ENCODE peak calls at places on chromosomes 16 and 17, in ten cellular contexts. One of them, this sample, is unnamed.

GRCh38 chr17:2240541-2240940 is 63.0 kb downstream of the SMG6 start:
- DNase-seq in A172: no peak
- DNase-seq in frontal cortex: no peak
- DNase-seq in stimulated activated CD4-positive, alpha-beta T cell treated with anti-CD3 and anti-CD28 coated beads, Interleukin-1b, Interleukin-23, amount 100 ng/mL, for 24 hours: no peak
- DNase-seq in neural crest cell: no peak
- DNase-seq in T47D: no peak
- DNase-seq in NB4: no peak
- DNase-seq in NCI-H1105: no peak
- DNase-seq in heart right ventricle: no peak
- DNase-seq in activated effector memory CD4-positive, alpha-beta T cell treated with Interleukin-2 at 50 U/mL for 16 hours: no peak
- DNase-seq in this sample: no peak

GRCh38 chr17:77736721-77737120 is 221.8 kb upstream of the TNRC6C start:
- DNase-seq in NB4: no peak
- DNase-seq in frontal cortex: no peak
- DNase-seq in NCI-H1105: no peak
- DNase-seq in heart right ventricle: peak
- DNase-seq in activated effector memory CD4-positive, alpha-beta T cell treated with Interleukin-2 at 50 U/mL for 16 hours: no peak
- DNase-seq in stimulated activated CD4-positive, alpha-beta T cell treated with anti-CD3 and anti-CD28 coated beads, Interleukin-1b, Interleukin-23, amount 100 ng/mL, for 24 hours: no peak
- DNase-seq in T47D: no peak
- DNase-seq in neural crest cell: no peak
- DNase-seq in A172: no peak
- DNase-seq in this sample: no peak

GRCh38 chr17:13031718-13032350 is 14.0 kb upstream of the ELAC2 start:
- DNase-seq in frontal cortex: peak
- DNase-seq in stimulated activated CD4-positive, alpha-beta T cell treated with anti-CD3 and anti-CD28 coated beads, Interleukin-1b, Interleukin-23, amount 100 ng/mL, for 24 hours: peak
- DNase-seq in NB4: peak
- DNase-seq in heart right ventricle: peak
- DNase-seq in T47D: no peak
- DNase-seq in neural crest cell: peak
- DNase-seq in NCI-H1105: peak
- DNase-seq in activated effector memory CD4-positive, alpha-beta T cell treated with Interleukin-2 at 50 U/mL for 16 hours: peak
- DNase-seq in A172: peak
- DNase-seq in this sample: peak

GRCh38 chr16:66717112-66717675 is 20.7 kb upstream of the CMTM4 start:
- DNase-seq in stimulated activated CD4-positive, alpha-beta T cell treated with anti-CD3 and anti-CD28 coated beads, Interleukin-1b, Interleukin-23, amount 100 ng/mL, for 24 hours: no peak
- DNase-seq in frontal cortex: peak
- DNase-seq in NB4: peak
- DNase-seq in A172: peak
- DNase-seq in heart right ventricle: peak
- DNase-seq in neural crest cell: peak
- DNase-seq in T47D: no peak
- DNase-seq in NCI-H1105: no peak
- DNase-seq in activated effector memory CD4-positive, alpha-beta T cell treated with Interleukin-2 at 50 U/mL for 16 hours: no peak
- DNase-seq in this sample: no peak

GRCh38 chr16:74477226-74477625 is 55.9 kb upstream of the CLEC18B start:
- DNase-seq in neural crest cell: no peak
- DNase-seq in stimulated activated CD4-positive, alpha-beta T cell treated with anti-CD3 and anti-CD28 coated beads, Interleukin-1b, Interleukin-23, amount 100 ng/mL, for 24 hours: no peak
- DNase-seq in NB4: no peak
- DNase-seq in frontal cortex: no peak
- DNase-seq in NCI-H1105: no peak
- DNase-seq in T47D: no peak
- DNase-seq in A172: no peak
- DNase-seq in activated effector memory CD4-positive, alpha-beta T cell treated with Interleukin-2 at 50 U/mL for 16 hours: no peak
- DNase-seq in heart right ventricle: no peak
- DNase-seq in this sample: no peak

GRCh38 chr17:48612854-48613691 is 2.0 kb downstream of the HOXB8 start:
- DNase-seq in NCI-H1105: no peak
- DNase-seq in neural crest cell: no peak
- DNase-seq in NB4: peak
- DNase-seq in stimulated activated CD4-positive, alpha-beta T cell treated with anti-CD3 and anti-CD28 coated beads, Interleukin-1b, Interleukin-23, amount 100 ng/mL, for 24 hours: no peak
- DNase-seq in T47D: no peak
- DNase-seq in frontal cortex: no peak
- DNase-seq in heart right ventricle: no peak
- DNase-seq in A172: peak
- DNase-seq in activated effector memory CD4-positive, alpha-beta T cell treated with Interleukin-2 at 50 U/mL for 16 hours: no peak
- DNase-seq in this sample: no peak

GRCh38 chr16:320206-320605 is 32.3 kb downstream of the AXIN1 start:
- DNase-seq in A172: no peak
- DNase-seq in activated effector memory CD4-positive, alpha-beta T cell treated with Interleukin-2 at 50 U/mL for 16 hours: no peak
- DNase-seq in NCI-H1105: no peak
- DNase-seq in neural crest cell: no peak
- DNase-seq in T47D: no peak
- DNase-seq in heart right ventricle: no peak
- DNase-seq in frontal cortex: no peak
- DNase-seq in NB4: no peak
- DNase-seq in stimulated activated CD4-positive, alpha-beta T cell treated with anti-CD3 and anti-CD28 coated beads, Interleukin-1b, Interleukin-23, amount 100 ng/mL, for 24 hours: no peak
- DNase-seq in this sample: no peak

GRCh38 chr16:521381-522210 is 5.9 kb upstream of the CAPN15 start:
- DNase-seq in frontal cortex: no peak
- DNase-seq in stimulated activated CD4-positive, alpha-beta T cell treated with anti-CD3 and anti-CD28 coated beads, Interleukin-1b, Interleukin-23, amount 100 ng/mL, for 24 hours: no peak
- DNase-seq in T47D: no peak
- DNase-seq in heart right ventricle: no peak
- DNase-seq in NCI-H1105: no peak
- DNase-seq in A172: no peak
- DNase-seq in NB4: no peak
- DNase-seq in neural crest cell: no peak
- DNase-seq in activated effector memory CD4-positive, alpha-beta T cell treated with Interleukin-2 at 50 U/mL for 16 hours: no peak
- DNase-seq in this sample: no peak

GRCh38 chr17:57819273-57819672 is 30.6 kb downstream of the MRPS23 start:
- DNase-seq in T47D: no peak
- DNase-seq in neural crest cell: no peak
- DNase-seq in NCI-H1105: no peak
- DNase-seq in heart right ventricle: no peak
- DNase-seq in NB4: no peak
- DNase-seq in stimulated activated CD4-positive, alpha-beta T cell treated with anti-CD3 and anti-CD28 coated beads, Interleukin-1b, Interleukin-23, amount 100 ng/mL, for 24 hours: no peak
- DNase-seq in activated effector memory CD4-positive, alpha-beta T cell treated with Interleukin-2 at 50 U/mL for 16 hours: no peak
- DNase-seq in frontal cortex: no peak
- DNase-seq in A172: no peak
- DNase-seq in this sample: no peak

GRCh38 chr16:50802000-50802399 is 60.1 kb downstream of the CYLD start:
- DNase-seq in activated effector memory CD4-positive, alpha-beta T cell treated with Interleukin-2 at 50 U/mL for 16 hours: no peak
- DNase-seq in NCI-H1105: no peak
- DNase-seq in frontal cortex: no peak
- DNase-seq in heart right ventricle: no peak
- DNase-seq in NB4: no peak
- DNase-seq in A172: no peak
- DNase-seq in T47D: no peak
- DNase-seq in stimulated activated CD4-positive, alpha-beta T cell treated with anti-CD3 and anti-CD28 coated beads, Interleukin-1b, Interleukin-23, amount 100 ng/mL, for 24 hours: no peak
- DNase-seq in neural crest cell: no peak
- DNase-seq in this sample: no peak

GRCh38 chr17:71392715-71393567 is 727.9 kb upstream of the SOX9 start:
- DNase-seq in activated effector memory CD4-positive, alpha-beta T cell treated with Interleukin-2 at 50 U/mL for 16 hours: no peak
- DNase-seq in stimulated activated CD4-positive, alpha-beta T cell treated with anti-CD3 and anti-CD28 coated beads, Interleukin-1b, Interleukin-23, amount 100 ng/mL, for 24 hours: no peak
- DNase-seq in frontal cortex: no peak
- DNase-seq in neural crest cell: no peak
- DNase-seq in NCI-H1105: no peak
- DNase-seq in NB4: no peak
- DNase-seq in T47D: no peak
- DNase-seq in heart right ventricle: no peak
- DNase-seq in A172: no peak
- DNase-seq in this sample: no peak

GRCh38 chr17:17978481-17979424 is 6.1 kb downstream of the DRC3 start:
- DNase-seq in T47D: no peak
- DNase-seq in neural crest cell: no peak
- DNase-seq in NCI-H1105: no peak
- DNase-seq in frontal cortex: no peak
- DNase-seq in NB4: peak
- DNase-seq in A172: no peak
- DNase-seq in stimulated activated CD4-positive, alpha-beta T cell treated with anti-CD3 and anti-CD28 coated beads, Interleukin-1b, Interleukin-23, amount 100 ng/mL, for 24 hours: no peak
- DNase-seq in activated effector memory CD4-positive, alpha-beta T cell treated with Interleukin-2 at 50 U/mL for 16 hours: no peak
- DNase-seq in heart right ventricle: no peak
- DNase-seq in this sample: no peak

GRCh38 chr16:79363035-79363434 is 237.5 kb downstream of the MAF start:
- DNase-seq in NB4: no peak
- DNase-seq in frontal cortex: no peak
- DNase-seq in NCI-H1105: no peak
- DNase-seq in A172: no peak
- DNase-seq in heart right ventricle: no peak
- DNase-seq in T47D: no peak
- DNase-seq in activated effector memory CD4-positive, alpha-beta T cell treated with Interleukin-2 at 50 U/mL for 16 hours: no peak
- DNase-seq in neural crest cell: no peak
- DNase-seq in stimulated activated CD4-positive, alpha-beta T cell treated with anti-CD3 and anti-CD28 coated beads, Interleukin-1b, Interleukin-23, amount 100 ng/mL, for 24 hours: no peak
- DNase-seq in this sample: no peak

GRCh38 chr17:9204623-9205329 is 183.5 kb downstream of the NTN1 start:
- DNase-seq in T47D: no peak
- DNase-seq in A172: no peak
- DNase-seq in heart right ventricle: no peak
- DNase-seq in neural crest cell: no peak
- DNase-seq in stimulated activated CD4-positive, alpha-beta T cell treated with anti-CD3 and anti-CD28 coated beads, Interleukin-1b, Interleukin-23, amount 100 ng/mL, for 24 hours: no peak
- DNase-seq in frontal cortex: no peak
- DNase-seq in NCI-H1105: no peak
- DNase-seq in NB4: no peak
- DNase-seq in activated effector memory CD4-positive, alpha-beta T cell treated with Interleukin-2 at 50 U/mL for 16 hours: no peak
- DNase-seq in this sample: no peak

GRCh38 chr16:10999313-10999712 is 54.9 kb downstream of the CLEC16A start:
- DNase-seq in activated effector memory CD4-positive, alpha-beta T cell treated with Interleukin-2 at 50 U/mL for 16 hours: no peak
- DNase-seq in NB4: no peak
- DNase-seq in NCI-H1105: no peak
- DNase-seq in T47D: no peak
- DNase-seq in stimulated activated CD4-positive, alpha-beta T cell treated with anti-CD3 and anti-CD28 coated beads, Interleukin-1b, Interleukin-23, amount 100 ng/mL, for 24 hours: no peak
- DNase-seq in heart right ventricle: no peak
- DNase-seq in neural crest cell: no peak
- DNase-seq in A172: no peak
- DNase-seq in frontal cortex: no peak
- DNase-seq in this sample: no peak

GRCh38 chr17:74157366-74157765 is 46.1 kb upstream of the RPL38 start:
- DNase-seq in neural crest cell: no peak
- DNase-seq in heart right ventricle: no peak
- DNase-seq in NCI-H1105: no peak
- DNase-seq in activated effector memory CD4-positive, alpha-beta T cell treated with Interleukin-2 at 50 U/mL for 16 hours: no peak
- DNase-seq in frontal cortex: no peak
- DNase-seq in A172: no peak
- DNase-seq in T47D: no peak
- DNase-seq in stimulated activated CD4-positive, alpha-beta T cell treated with anti-CD3 and anti-CD28 coated beads, Interleukin-1b, Interleukin-23, amount 100 ng/mL, for 24 hours: no peak
- DNase-seq in NB4: no peak
- DNase-seq in this sample: no peak

GRCh38 chr17:79647456-79647915 is 36.6 kb upstream of the RBFOX3 start:
- DNase-seq in A172: no peak
- DNase-seq in heart right ventricle: no peak
- DNase-seq in neural crest cell: no peak
- DNase-seq in T47D: no peak
- DNase-seq in activated effector memory CD4-positive, alpha-beta T cell treated with Interleukin-2 at 50 U/mL for 16 hours: no peak
- DNase-seq in frontal cortex: no peak
- DNase-seq in NB4: no peak
- DNase-seq in NCI-H1105: no peak
- DNase-seq in stimulated activated CD4-positive, alpha-beta T cell treated with anti-CD3 and anti-CD28 coated beads, Interleukin-1b, Interleukin-23, amount 100 ng/mL, for 24 hours: no peak
- DNase-seq in this sample: no peak

GRCh38 chr17:50289268-50289667 is 15.0 kb downstream of the TMEM92 start:
- DNase-seq in frontal cortex: no peak
- DNase-seq in heart right ventricle: no peak
- DNase-seq in A172: no peak
- DNase-seq in NCI-H1105: no peak
- DNase-seq in neural crest cell: no peak
- DNase-seq in stimulated activated CD4-positive, alpha-beta T cell treated with anti-CD3 and anti-CD28 coated beads, Interleukin-1b, Interleukin-23, amount 100 ng/mL, for 24 hours: no peak
- DNase-seq in activated effector memory CD4-positive, alpha-beta T cell treated with Interleukin-2 at 50 U/mL for 16 hours: no peak
- DNase-seq in NB4: no peak
- DNase-seq in T47D: no peak
- DNase-seq in this sample: no peak

GRCh38 chr16:75078886-75079285 is 37.7 kb downstream of the LDHD start:
- DNase-seq in A172: no peak
- DNase-seq in neural crest cell: no peak
- DNase-seq in NB4: no peak
- DNase-seq in frontal cortex: no peak
- DNase-seq in T47D: no peak
- DNase-seq in heart right ventricle: no peak
- DNase-seq in NCI-H1105: no peak
- DNase-seq in stimulated activated CD4-positive, alpha-beta T cell treated with anti-CD3 and anti-CD28 coated beads, Interleukin-1b, Interleukin-23, amount 100 ng/mL, for 24 hours: no peak
- DNase-seq in activated effector memory CD4-positive, alpha-beta T cell treated with Interleukin-2 at 50 U/mL for 16 hours: no peak
- DNase-seq in this sample: no peak

GRCh38 chr16:19886061-19886792 is 1.6 kb upstream of the GPRC5B start:
- DNase-seq in heart right ventricle: peak
- DNase-seq in neural crest cell: peak
- DNase-seq in stimulated activated CD4-positive, alpha-beta T cell treated with anti-CD3 and anti-CD28 coated beads, Interleukin-1b, Interleukin-23, amount 100 ng/mL, for 24 hours: peak
- DNase-seq in frontal cortex: peak
- DNase-seq in A172: peak
- DNase-seq in NB4: peak
- DNase-seq in T47D: no peak
- DNase-seq in activated effector memory CD4-positive, alpha-beta T cell treated with Interleukin-2 at 50 U/mL for 16 hours: peak
- DNase-seq in NCI-H1105: peak
- DNase-seq in this sample: peak

GRCh38 chr17:43360376-43360738 is 38.4 kb upstream of the ARL4D start:
- DNase-seq in heart right ventricle: peak
- DNase-seq in A172: peak
- DNase-seq in frontal cortex: peak
- DNase-seq in stimulated activated CD4-positive, alpha-beta T cell treated with anti-CD3 and anti-CD28 coated beads, Interleukin-1b, Interleukin-23, amount 100 ng/mL, for 24 hours: peak
- DNase-seq in neural crest cell: no peak
- DNase-seq in NB4: peak
- DNase-seq in NCI-H1105: peak
- DNase-seq in T47D: no peak
- DNase-seq in activated effector memory CD4-positive, alpha-beta T cell treated with Interleukin-2 at 50 U/mL for 16 hours: peak
- DNase-seq in this sample: no peak